ENCODE peak calls at places on chromosomes 1 and 21, in ten cellular contexts. L is transverse colon, S is HepG2, P is breast epithelium, N is HCT116, O is prostate gland, M is GM23338, Q is sigmoid colon, G is spleen, D is SK-N-SH. C is an unnamed sample. For H3K4me1, the result is how much of the 10 kb centered on the place peaks cover.

GRCh38 chr1:29974345-29974744 is 738.0 kb downstream of the PTPRU start:
- DNase-seq in M (peak), L (no peak), N (peak), S (peak), P (no peak), O (no peak), G (no peak), D (no peak), Q (no peak), C (no peak)

GRCh38 chr1:53572061-53572801 is 113.0 kb downstream of the DMRTB1 start:
- DNase-seq in M (no peak), Q (peak), O (peak), N (peak), P (peak), G (peak), L (peak), D (peak), S (no peak), C (no peak)

GRCh38 chr21:37593015-37593414 is 226.4 kb downstream of the DYRK1A start:
- DNase-seq in L (no peak), P (no peak), S (no peak), D (no peak), Q (no peak), M (peak), O (no peak), N (no peak), G (no peak), C (no peak)

GRCh38 chr1:100292711-100293110 is 26.7 kb downstream of the RTCA start:
- DNase-seq in S (no peak), P (no peak), G (no peak), O (no peak), N (no peak), L (no peak), M (no peak), Q (no peak), D (no peak), C (no peak)

GRCh38 chr1:11054666-11055065 is 5.2 kb downstream of the SRM start:
- DNase-seq in M (no peak), N (no peak), O (no peak), D (no peak), Q (no peak), L (no peak), S (no peak), P (no peak), G (no peak), C (no peak)

GRCh38 chr1:112358798-112359408 is 37.1 kb upstream of the CTTNBP2NL start:
- DNase-seq in L (peak), M (peak), P (peak), G (peak), O (peak), S (peak), Q (peak), D (peak), N (peak), C (peak)

GRCh38 chr1:43058545-43059360 is 100.1 kb upstream of the SLC2A1 start:
- DNase-seq in M (peak), L (no peak), N (no peak), Q (no peak), P (no peak), O (no peak), G (no peak), S (no peak), D (peak), C (no peak)

GRCh38 chr1:117656202-117656641 is 50.4 kb downstream of the TENT5C start:
- DNase-seq in G (peak), M (no peak), P (no peak), S (no peak), Q (no peak), O (no peak), D (no peak), N (no peak), L (peak), C (peak)

GRCh38 chr1:56934400-56935080 is 31.3 kb downstream of the C8B start:
- DNase-seq in Q (no peak), D (no peak), N (no peak), G (no peak), L (no peak), P (no peak), S (no peak), M (no peak), O (no peak), C (no peak)

GRCh38 chr1:22665752-22666151 is 12.7 kb downstream of the C1QB start:
- DNase-seq in O (no peak), P (no peak), G (no peak), L (peak), M (peak), Q (no peak), N (peak), D (peak), S (no peak), C (no peak)
- TF ChIP-seq CTCF in O (no peak), P (no peak), G (peak), L (peak), M (peak), Q (peak), N (peak), D (peak), S (peak), C (peak)

DNA sequence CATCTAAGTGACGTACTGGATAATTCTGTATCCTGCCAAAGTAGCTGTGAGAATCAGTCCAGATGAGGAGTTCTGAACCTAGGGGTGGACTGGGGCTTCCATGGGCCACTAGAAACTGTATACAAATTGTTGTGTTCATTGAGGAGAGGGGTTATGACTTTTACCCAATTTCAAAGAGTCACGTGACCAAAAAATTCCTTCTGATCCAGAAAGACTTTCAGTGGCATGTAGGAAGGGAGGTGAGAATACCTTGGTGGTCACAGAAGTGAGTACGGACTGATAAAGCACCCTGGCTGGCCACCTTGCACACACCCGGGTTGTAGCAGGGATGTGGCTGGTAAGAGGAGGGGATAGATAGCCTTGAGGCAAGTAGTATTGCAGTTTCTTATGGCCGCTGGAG is 60.4 kb downstream of the BCAR3 start:
- DNase-seq in S (no peak), Q (no peak), D (no peak), P (no peak), L (no peak), G (no peak), N (no peak), M (no peak), O (no peak), C (no peak)
- H3K4me1 ChIP-seq in S (half or more), Q (under half), D (half or more), P (under half), L (under half), G (under half), N (half or more), M (under half), O (under half), C (under half)

GRCh38 chr1:226870323-226871046 is at the start of gene PSEN2:
- DNase-seq in O (peak), Q (peak), N (peak), S (peak), G (peak), L (peak), M (peak), P (peak), D (peak), C (peak)
- TF ChIP-seq POLR2AphosphoS5 in O (no peak), Q (no peak), N (peak), S (no peak), G (peak), L (no peak), M (peak), P (no peak), D (no peak), C (peak)

GRCh38 chr1:40979241-40980067 is at the start of gene CTPS1:
- DNase-seq in G (peak), L (peak), M (peak), O (peak), Q (peak), S (peak), N (peak), P (peak), D (peak), C (peak)
- TF ChIP-seq CTCF in G (no peak), L (peak), M (peak), O (no peak), Q (no peak), S (peak), N (peak), P (no peak), D (peak), C (no peak)

GRCh38 chr1:94243665-94244064 is 6.3 kb upstream of the ARHGAP29 start:
- DNase-seq in D (no peak), G (no peak), Q (no peak), N (no peak), L (no peak), O (no peak), M (no peak), P (no peak), S (no peak), C (no peak)
- H3K4me1 ChIP-seq in D (under half), G (under half), Q (under half), N (half or more), L (under half), O (under half), M (under half), P (under half), S (under half), C (under half)

C was measured in stomach.